ENCODE peak calls at places on chromosomes 3 and 15, in five cellular contexts. One of them, this sample, is unnamed.

GRCh38 chr3:145785650-145786049 is 375.3 kb downstream of the PLOD2 start:
- DNase-seq in K562: no peak
- DNase-seq in HepG2: no peak
- DNase-seq in NT2/D1: no peak
- DNase-seq in HCT116: no peak
- DNase-seq in this sample: no peak

GRCh38 chr3:43995078-43995928 is 246.4 kb upstream of the TOPAZ1 start:
- DNase-seq in NT2/D1: peak
- DNase-seq in HepG2: no peak
- DNase-seq in K562: no peak
- DNase-seq in HCT116: no peak
- DNase-seq in this sample: peak

GRCh38 chr3:135655328-135655727 is 310.2 kb upstream of the PPP2R3A start:
- DNase-seq in HepG2: no peak
- DNase-seq in K562: no peak
- DNase-seq in NT2/D1: no peak
- DNase-seq in HCT116: no peak
- DNase-seq in this sample: no peak

GRCh38 chr3:148951599-148952361 is 39.6 kb upstream of the GYG1 start:
- DNase-seq in K562: no peak
- DNase-seq in HCT116: no peak
- DNase-seq in HepG2: no peak
- DNase-seq in NT2/D1: no peak
- DNase-seq in this sample: no peak

GRCh38 chr15:75732809-75733451 is 20.3 kb upstream of the CSPG4 start:
- DNase-seq in NT2/D1: peak
- DNase-seq in K562: peak
- DNase-seq in HCT116: peak
- DNase-seq in HepG2: peak
- DNase-seq in this sample: peak

GRCh38 chr3:78258798-78259197 is 1218.9 kb downstream of the ROBO2 start:
- DNase-seq in HepG2: no peak
- DNase-seq in HCT116: no peak
- DNase-seq in NT2/D1: no peak
- DNase-seq in K562: no peak
- DNase-seq in this sample: no peak

GRCh38 chr3:149087208-149087607 is 875 bp upstream of the HLTF start:
- DNase-seq in NT2/D1: no peak
- DNase-seq in HepG2: no peak
- DNase-seq in HCT116: no peak
- DNase-seq in K562: no peak
- DNase-seq in this sample: no peak

GRCh38 chr15:67064607-67065530 is 533 bp upstream of the SMAD3 start:
- DNase-seq in HCT116: no peak
- DNase-seq in K562: peak
- DNase-seq in NT2/D1: peak
- DNase-seq in HepG2: peak
- DNase-seq in this sample: no peak

GRCh38 chr3:127426444-127427168 is 138.8 kb upstream of the PRR20G start:
- DNase-seq in HCT116: no peak
- DNase-seq in HepG2: no peak
- DNase-seq in NT2/D1: no peak
- DNase-seq in K562: no peak
- DNase-seq in this sample: no peak

GRCh38 chr3:184620101-184620798 is 58.7 kb downstream of the EPHB3 start:
- DNase-seq in HCT116: no peak
- DNase-seq in HepG2: no peak
- DNase-seq in K562: no peak
- DNase-seq in NT2/D1: no peak
- DNase-seq in this sample: no peak

GRCh38 chr3:191637611-191638010 is 176.6 kb downstream of the PYDC2 start:
- DNase-seq in NT2/D1: no peak
- DNase-seq in HCT116: no peak
- DNase-seq in K562: no peak
- DNase-seq in HepG2: no peak
- DNase-seq in this sample: no peak

GRCh38 chr3:52934626-52935530 is 37.5 kb upstream of the STIMATE start:
- DNase-seq in HCT116: peak
- DNase-seq in HepG2: peak
- DNase-seq in NT2/D1: peak
- DNase-seq in K562: peak
- DNase-seq in this sample: peak

GRCh38 chr3:81173514-81173913 is 587.9 kb downstream of the GBE1 start:
- DNase-seq in HCT116: no peak
- DNase-seq in NT2/D1: peak
- DNase-seq in HepG2: peak
- DNase-seq in K562: no peak
- DNase-seq in this sample: no peak

GRCh38 chr3:159502986-159503385 is 485.6 kb upstream of the IL12A start:
- DNase-seq in HepG2: no peak
- DNase-seq in HCT116: no peak
- DNase-seq in NT2/D1: no peak
- DNase-seq in K562: no peak
- DNase-seq in this sample: no peak
- TF ChIP-seq YY1 in HepG2: no peak
- TF ChIP-seq YY1 in HCT116: no peak
- TF ChIP-seq YY1 in NT2/D1: no peak
- TF ChIP-seq YY1 in K562: no peak
- TF ChIP-seq YY1 in this sample: no peak

GRCh38 chr3:128907706-128908445 is 28.5 kb downstream of the ACAD9 start:
- DNase-seq in NT2/D1: no peak
- DNase-seq in HepG2: no peak
- DNase-seq in K562: no peak
- DNase-seq in HCT116: no peak
- DNase-seq in this sample: no peak

GRCh38 chr3:128908951-128909350 is 29.5 kb downstream of the ACAD9 start:
- DNase-seq in NT2/D1: no peak
- DNase-seq in HepG2: no peak
- DNase-seq in K562: no peak
- DNase-seq in HCT116: no peak
- DNase-seq in this sample: no peak

GRCh38 chr3:128910006-128910405 is 30.6 kb downstream of the ACAD9 start:
- DNase-seq in HCT116: no peak
- DNase-seq in HepG2: no peak
- DNase-seq in K562: no peak
- DNase-seq in NT2/D1: no peak
- DNase-seq in this sample: no peak

GRCh38 chr3:128906031-128906803 is 26.8 kb downstream of the ACAD9 start:
- DNase-seq in K562: no peak
- DNase-seq in HCT116: no peak
- DNase-seq in NT2/D1: no peak
- DNase-seq in HepG2: no peak
- DNase-seq in this sample: no peak

GRCh38 chr3:128906804-128907525 is 27.5 kb downstream of the ACAD9 start:
- DNase-seq in NT2/D1: no peak
- DNase-seq in K562: no peak
- DNase-seq in HepG2: no peak
- DNase-seq in HCT116: no peak
- DNase-seq in this sample: no peak
- TF ChIP-seq YY1 in NT2/D1: no peak
- TF ChIP-seq YY1 in K562: no peak
- TF ChIP-seq YY1 in HepG2: no peak
- TF ChIP-seq YY1 in HCT116: no peak
- TF ChIP-seq YY1 in this sample: no peak

GRCh38 chr3:73409405-73409804 is 215.3 kb downstream of the PDZRN3 start:
- DNase-seq in HepG2: no peak
- DNase-seq in NT2/D1: no peak
- DNase-seq in K562: no peak
- DNase-seq in HCT116: no peak
- DNase-seq in this sample: no peak
- TF ChIP-seq YY1 in HepG2: no peak
- TF ChIP-seq YY1 in NT2/D1: no peak
- TF ChIP-seq YY1 in K562: no peak
- TF ChIP-seq YY1 in HCT116: no peak
- TF ChIP-seq YY1 in this sample: no peak

DNA sequence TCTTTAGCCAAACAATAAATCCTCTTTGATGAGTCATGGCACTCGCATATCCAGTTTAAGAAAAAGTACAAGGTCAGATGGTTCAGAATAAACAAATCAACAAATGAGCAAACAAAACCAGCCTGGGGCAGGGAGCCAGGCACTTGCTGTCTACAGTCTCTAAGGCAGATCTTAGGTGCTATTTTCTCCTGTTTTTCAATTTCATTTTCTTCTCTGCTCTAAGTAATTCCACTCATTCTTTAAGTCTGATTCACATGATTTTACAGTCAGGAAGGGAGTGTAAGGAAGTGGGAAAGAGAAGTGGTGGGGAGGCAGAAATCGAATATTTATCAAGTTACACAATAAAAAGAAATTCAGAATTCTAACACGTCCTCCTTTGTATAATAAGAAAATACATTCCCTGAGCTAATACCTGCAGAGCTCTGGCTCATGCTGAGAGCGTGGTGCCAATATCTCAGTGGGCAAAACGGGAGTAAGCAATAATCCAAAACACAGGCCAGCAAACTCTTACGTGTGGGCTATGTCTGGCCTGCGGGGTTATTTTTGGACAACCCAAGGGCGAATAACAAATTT is 298.6 kb downstream of the ADAMTS17 start:
- DNase-seq in HCT116: peak
- DNase-seq in HepG2: no peak
- DNase-seq in NT2/D1: no peak
- DNase-seq in K562: no peak
- DNase-seq in this sample: no peak
- TF ChIP-seq YY1 in HCT116: no peak
- TF ChIP-seq YY1 in HepG2: no peak
- TF ChIP-seq YY1 in NT2/D1: no peak
- TF ChIP-seq YY1 in K562: no peak
- TF ChIP-seq YY1 in this sample: no peak

This sample was measured in SK-N-SH.